ENCODE peak calls at places on chromosomes 1 and 21, in seven cellular contexts. I is endodermal cell, J is putamen, K is mesenchymal stem cell, T is dorsolateral prefrontal cortex, H is hypothalamus, C is T follicular helper cell. X is an unnamed sample.

GRCh38 chr1:157626099-157626498 is 28.2 kb upstream of the FCRL4 start:
- DNase-seq in H (no peak), I (peak), J (no peak), C (no peak), K (no peak), T (no peak), X (no peak)

GRCh38 chr1:228340686-228341449 is 65.8 kb downstream of the TRIM11 start:
- DNase-seq in I (peak), K (no peak), J (no peak), H (no peak), C (no peak), T (peak), X (no peak)

GRCh38 chr1:85406887-85407593 is 57.9 kb downstream of the DDAH1 start:
- DNase-seq in T (no peak), C (no peak), H (no peak), K (peak), I (no peak), J (peak), X (peak)

GRCh38 chr1:238063454-238063853 is 172.7 kb upstream of the ZP4 start:
- DNase-seq in J (no peak), C (no peak), I (no peak), K (peak), T (no peak), H (no peak), X (no peak)

GRCh38 chr21:35637431-35637830 is 422.9 kb downstream of the SETD4 start:
- DNase-seq in H (no peak), K (no peak), T (no peak), I (no peak), J (no peak), C (no peak), X (no peak)

GRCh38 chr1:94379615-94380014 is 38.6 kb upstream of the ABCD3 start:
- DNase-seq in I (no peak), J (no peak), C (no peak), T (no peak), K (no peak), H (no peak), X (no peak)

GRCh38 chr1:4733446-4734175 is 79.2 kb downstream of the AJAP1 start:
- DNase-seq in T (no peak), K (no peak), I (no peak), C (no peak), J (peak), H (no peak), X (no peak)

GRCh38 chr21:41210405-41211040 is 42.6 kb downstream of the BACE2 start:
- DNase-seq in K (no peak), H (no peak), I (no peak), T (no peak), C (no peak), J (no peak), X (no peak)

GRCh38 chr1:29094954-29095353 is 28.7 kb downstream of the TMEM200B start:
- DNase-seq in C (no peak), T (no peak), K (no peak), H (no peak), J (no peak), I (no peak), X (no peak)

GRCh38 chr21:35394634-35395369 is 345.7 kb upstream of the RUNX1 start:
- DNase-seq in K (no peak), T (no peak), H (no peak), J (no peak), C (no peak), I (no peak), X (no peak)

GRCh38 chr1:11782127-11782708 is 20.2 kb downstream of the C1orf167 start:
- DNase-seq in C (no peak), J (no peak), K (no peak), H (no peak), I (no peak), T (no peak), X (no peak)

GRCh38 chr1:152001631-152002584 is 8.2 kb upstream of the S100A10 start:
- DNase-seq in C (peak), T (peak), K (peak), H (peak), J (peak), I (peak), X (peak)

GRCh38 chr1:11881749-11882441 is 23.1 kb upstream of the NPPB start:
- DNase-seq in J (no peak), I (no peak), H (no peak), C (no peak), K (no peak), T (no peak), X (no peak)

GRCh38 chr1:87064981-87065380 is 150.5 kb downstream of the HS2ST1 start:
- DNase-seq in J (no peak), H (no peak), I (no peak), C (no peak), K (no peak), T (no peak), X (no peak)

GRCh38 chr1:161342186-161342585 is 25.5 kb downstream of the CFAP126 start:
- DNase-seq in K (no peak), C (no peak), J (no peak), T (no peak), I (no peak), H (no peak), X (no peak)

GRCh38 chr21:44449473-44450363 is 5.6 kb upstream of the LRRC3 start:
- DNase-seq in J (no peak), H (no peak), K (no peak), C (no peak), T (peak), I (peak), X (no peak)

GRCh38 chr1:43990271-43991199 is 864 bp upstream of the CCDC24 start:
- DNase-seq in K (no peak), C (no peak), H (no peak), J (no peak), T (no peak), I (no peak), X (no peak)

GRCh38 chr1:4655674-4656532 is 1.5 kb downstream of the AJAP1 start:
- DNase-seq in J (peak), C (no peak), T (peak), H (peak), K (no peak), I (peak), X (peak)

GRCh38 chr1:150484431-150484830 is 2.8 kb upstream of the TARS2 start:
- DNase-seq in J (no peak), T (no peak), H (no peak), C (no peak), K (no peak), I (no peak), X (no peak)

GRCh38 chr1:66295821-66296220 is 238.1 kb upstream of the SGIP1 start:
- DNase-seq in J (no peak), I (no peak), T (no peak), H (no peak), C (no peak), K (no peak), X (no peak)

GRCh38 chr1:184823080-184823479 is 68.4 kb upstream of the EDEM3 start:
- DNase-seq in C (no peak), J (no peak), K (peak), H (no peak), T (no peak), I (no peak), X (no peak)

GRCh38 chr1:236239186-236239585 is 42.6 kb downstream of the ERO1B start:
- DNase-seq in I (no peak), J (no peak), K (no peak), T (no peak), H (no peak), C (no peak), X (no peak)

GRCh38 chr1:217718873-217719272 is 87.7 kb downstream of the SPATA17 start:
- DNase-seq in T (no peak), C (no peak), H (no peak), I (no peak), J (no peak), K (peak), X (no peak)

GRCh38 chr1:54045487-54045886 is 7.5 kb downstream of the TMEM59 start:
- DNase-seq in H (no peak), K (no peak), J (peak), T (no peak), I (no peak), C (no peak), X (peak)

GRCh38 chr1:227603327-227603726 is 40.0 kb downstream of the ZNF678 start:
- DNase-seq in J (no peak), I (no peak), T (no peak), K (no peak), C (no peak), H (no peak), X (no peak)

GRCh38 chr1:208129489-208129888 is 114.7 kb downstream of the PLXNA2 start:
- DNase-seq in J (no peak), I (no peak), H (no peak), T (no peak), K (no peak), C (no peak), X (no peak)

GRCh38 chr1:224502459-224503160 is 68.0 kb upstream of the WDR26 start:
- DNase-seq in T (no peak), I (peak), C (no peak), K (peak), H (no peak), J (no peak), X (peak)

GRCh38 chr21:44556879-44557278 is 1.7 kb downstream of the KRTAP10-3 start:
- DNase-seq in C (no peak), I (peak), K (no peak), H (no peak), T (no peak), J (no peak), X (no peak)

GRCh38 chr1:12424150-12424549 is 193.9 kb downstream of the DHRS3 start:
- DNase-seq in K (no peak), I (no peak), C (no peak), H (no peak), J (no peak), T (no peak), X (no peak)

GRCh38 chr1:81179239-81179638 is 621.5 kb upstream of the ADGRL2 start:
- DNase-seq in J (no peak), I (no peak), H (no peak), T (no peak), C (no peak), K (peak), X (no peak)

GRCh38 chr1:52032785-52033131 is 852 bp downstream of the KTI12 start:
- DNase-seq in J (no peak), C (no peak), H (peak), I (peak), K (peak), T (peak), X (no peak)

GRCh38 chr1:227889047-227889862 is 58.5 kb downstream of the WNT9A start:
- DNase-seq in T (peak), I (peak), C (no peak), K (no peak), J (no peak), H (no peak), X (no peak)

GRCh38 chr1:116879478-116880133 is 30.1 kb upstream of the PTGFRN start:
- DNase-seq in K (no peak), T (no peak), J (no peak), H (no peak), C (no peak), I (no peak), X (no peak)

GRCh38 chr1:76868154-76868882 is 1.0 kb downstream of the ST6GALNAC5 start:
- DNase-seq in T (peak), J (no peak), I (peak), K (peak), C (no peak), H (no peak), X (no peak)

GRCh38 chr1:113353581-113353980 is 36.7 kb upstream of the MAGI3 start:
- DNase-seq in J (no peak), I (no peak), T (no peak), H (no peak), C (no peak), K (no peak), X (no peak)

X was measured in pons.